ENCODE peak calls at places on chromosome 10, in six cellular contexts. C is stimulated activated CD4-positive, alpha-beta T cell treated with anti-CD3 and anti-CD28 coated beads, Interleukin-4, amount 100 ng/mL, for 1 hour; N is AG09309; M is left lobe of liver; U is DMS153; J is activated B cell treated with CpG ODN at 0.5 μM for 24 hours. X is an unnamed sample.

GRCh38 chr10:62972103-62972502 is 155.9 kb upstream of the EGR2 start:
- DNase-seq in C (no peak), M (no peak), U (no peak), J (no peak), N (no peak), X (no peak)

GRCh38 chr10:62326134-62326533 is 48.0 kb upstream of the ZNF365 start:
- DNase-seq in C (no peak), U (no peak), M (no peak), N (no peak), J (no peak), X (no peak)

GRCh38 chr10:35852721-35853120 is 210.6 kb upstream of the FZD8 start:
- DNase-seq in C (no peak), M (no peak), N (no peak), U (no peak), J (no peak), X (no peak)

GRCh38 chr10:99815611-99816010 is 33.2 kb downstream of the ABCC2 start:
- DNase-seq in M (no peak), N (no peak), U (no peak), J (no peak), C (no peak), X (no peak)

GRCh38 chr10:98131615-98132014 is 2.8 kb upstream of the R3HCC1L start:
- DNase-seq in U (no peak), M (no peak), N (no peak), C (no peak), J (no peak), X (no peak)

GRCh38 chr10:28914721-28915120 is 237.4 kb downstream of the BAMBI start:
- DNase-seq in C (no peak), M (no peak), N (no peak), J (no peak), U (no peak), X (no peak)

GRCh38 chr10:121598261-121599249 is at the start of gene FGFR2:
- DNase-seq in C (peak; percentile 10), N (no peak), U (peak; percentile 52), M (peak; percentile 81), J (no peak), X (peak; percentile 82)

GRCh38 chr10:61110188-61110844 is 166.3 kb upstream of the RHOBTB1 start:
- DNase-seq in M (no peak), C (no peak), N (peak; percentile 23), U (no peak), J (no peak), X (no peak)

GRCh38 chr10:85621562-85621961 is 745.0 kb downstream of the GRID1 start:
- DNase-seq in C (no peak), N (no peak), J (no peak), U (no peak), M (no peak), X (no peak)

GRCh38 chr10:34739915-34740314 is 75.2 kb downstream of the PARD3 start:
- DNase-seq in J (no peak), N (peak; percentile 25), U (peak; percentile 58), C (no peak), M (no peak), X (peak; percentile 59)

X was measured in Right ventricle myocardium superior.